ENCODE peak calls at places on chromosomes 13 and 19, in five cellular contexts. G is NCI-H146, P is T-helper 9 cell, A is NCI-H2029 treated with DMSO at 0.1 percent for 48 hours, O is activated T-helper 1 cell treated with Interleukin-2 at 50 U/mL for 16 hours. U is an unnamed sample.

GRCh38 chr13:112204881-112205327 is 138.0 kb downstream of the SOX1 start:
- DNase-seq in G (peak; percentile 24), P (no peak), A (no peak), O (no peak), U (no peak)

GRCh38 chr19:18519962-18520847 is 1.7 kb downstream of the ELL start:
- DNase-seq in G (peak; percentile 56), P (peak; percentile 52), A (peak; percentile 25), O (no peak), U (peak; percentile 63)

GRCh38 chr19:48413879-48414623 is 20.6 kb downstream of the GRIN2D start:
- DNase-seq in G (no peak), P (no peak), A (no peak), O (no peak), U (no peak)

GRCh38 chr13:69579351-69579750 is 528.3 kb upstream of the ATXN8OS start:
- DNase-seq in G (peak; percentile 24), P (no peak), A (no peak), O (no peak), U (no peak)

GRCh38 chr19:3224346-3225325 is at the start of gene CELF5:
- DNase-seq in G (peak; percentile 48), P (peak; percentile 60), A (no peak), O (peak; percentile 41), U (peak; percentile 58)

GRCh38 chr19:5880604-5881078 is 10.3 kb upstream of the FUT5 start:
- DNase-seq in G (peak; percentile 78), P (no peak), A (peak; percentile 20), O (no peak), U (no peak)

GRCh38 chr13:105874808-105875207 is 660.7 kb downstream of the EFNB2 start:
- DNase-seq in G (no peak), P (no peak), A (no peak), O (no peak), U (no peak)

GRCh38 chr13:114089341-114089740 is 43.1 kb downstream of the RASA3 start:
- DNase-seq in G (no peak), P (no peak), A (no peak), O (no peak), U (no peak)

GRCh38 chr13:86741762-86742285 is 929.3 kb upstream of the SLITRK5 start:
- DNase-seq in G (no peak), P (no peak), A (no peak), O (no peak), U (no peak)

GRCh38 chr19:50430888-50431342 is 1.8 kb upstream of the MYBPC2 start:
- DNase-seq in G (no peak), P (no peak), A (no peak), O (no peak), U (no peak)

GRCh38 chr13:106710267-106710666 is 142.3 kb upstream of the ARGLU1 start:
- DNase-seq in G (no peak), P (no peak), A (no peak), O (no peak), U (no peak)

GRCh38 chr13:51000576-51001260 is 91.1 kb downstream of the RNASEH2B start:
- DNase-seq in G (peak; percentile 86), P (no peak), A (peak; percentile 63), O (no peak), U (no peak)

GRCh38 chr13:109737606-109738005 is 48.8 kb downstream of the IRS2 start:
- DNase-seq in G (no peak), P (no peak), A (no peak), O (no peak), U (no peak)

GRCh38 chr13:104296301-104296700 is 1230.1 kb upstream of the SLC10A2 start:
- DNase-seq in G (no peak), P (no peak), A (no peak), O (no peak), U (no peak)

GRCh38 chr13:29948791-29949190 is 98.4 kb upstream of the UBL3 start:
- DNase-seq in G (no peak), P (no peak), A (no peak), O (no peak), U (no peak)

GRCh38 chr19:12331211-12331941 is 2.1 kb downstream of the ZNF563 start:
- DNase-seq in G (no peak), P (peak; percentile 18), A (no peak), O (peak; percentile 0), U (peak; percentile 78)

GRCh38 chr19:34686455-34686854 is 9.0 kb downstream of the ZNF302 start:
- DNase-seq in G (no peak), P (no peak), A (no peak), O (no peak), U (no peak)

GRCh38 chr13:29563941-29564340 is 31.5 kb downstream of the SLC7A1 start:
- DNase-seq in G (no peak), P (no peak), A (no peak), O (no peak), U (no peak)

GRCh38 chr13:52738719-52739467 is 727 bp downstream of the CNMD start:
- DNase-seq in G (peak; percentile 32), P (no peak), A (no peak), O (no peak), U (no peak)

GRCh38 chr19:49888478-49888901 is 8.2 kb downstream of the IL4I1 start:
- DNase-seq in G (peak; percentile 84), P (no peak), A (peak; percentile 13), O (no peak), U (no peak)

GRCh38 chr13:107461751-107462150 is 753.6 kb downstream of the LIG4 start:
- DNase-seq in G (no peak), P (no peak), A (no peak), O (no peak), U (no peak)

GRCh38 chr13:39107484-39108040 is 69.3 kb downstream of the NHLRC3 start:
- DNase-seq in G (peak; percentile 61), P (no peak), A (no peak), O (no peak), U (no peak)

GRCh38 chr19:43465468-43466120 is at the start of gene LYPD3:
- DNase-seq in G (peak; percentile 21), P (no peak), A (no peak), O (no peak), U (no peak)

GRCh38 chr19:38805180-38805579 is 7.6 kb downstream of the LGALS4 start:
- DNase-seq in G (no peak), P (no peak), A (no peak), O (no peak), U (no peak)

GRCh38 chr13:98492335-98493034 is 84.4 kb downstream of the STK24 start:
- DNase-seq in G (no peak), P (no peak), A (no peak), O (no peak), U (no peak)

GRCh38 chr13:104962411-104962810 is 1573.1 kb downstream of the EFNB2 start:
- DNase-seq in G (no peak), P (no peak), A (no peak), O (no peak), U (no peak)

GRCh38 chr19:48970923-48971395 is 5.8 kb downstream of the FTL start:
- DNase-seq in G (peak; percentile 48), P (peak; percentile 87), A (peak; percentile 50), O (peak; percentile 66), U (peak; percentile 81)

GRCh38 chr19:1450735-1451669 is 1.1 kb downstream of the APC2 start:
- DNase-seq in G (no peak), P (no peak), A (no peak), O (no peak), U (no peak)

GRCh38 chr19:3029070-3029923 is at the start of gene TLE2:
- DNase-seq in G (no peak), P (no peak), A (no peak), O (no peak), U (no peak)

GRCh38 chr19:19538077-19538764 is at the start of gene CILP2:
- DNase-seq in G (peak; percentile 72), P (peak; percentile 42), A (no peak), O (no peak), U (peak; percentile 48)

U was measured in activated CD4-positive, alpha-beta T cell treated with anti-CD3 and anti-CD28 coated beads for 4 hours.